ENCODE peak calls at places on chromosomes 16 and 17, in six cellular contexts. K is small intestine, D is prostate gland, I is transverse colon, L is esophagus squamous epithelium, F is A673. Z is an unnamed sample. For H3K36me3, the result is how much of the 10 kb centered on the place peaks cover.

GRCh38 chr17:59423137-59423703 is 91.8 kb downstream of the YPEL2 start:
- DNase-seq in L (no peak), I (no peak), F (peak), K (peak), D (no peak), Z (no peak)

GRCh38 chr16:57153841-57154240 is 32.0 kb downstream of the PSME3IP1 start:
- DNase-seq in I (no peak), K (no peak), D (no peak), L (no peak), F (no peak), Z (no peak)

GRCh38 chr17:16463341-16464000 is 28.5 kb downstream of the LRRC75A start:
- DNase-seq in I (peak), L (no peak), K (peak), F (no peak), D (no peak), Z (peak)

GRCh38 chr16:75927824-75928223 is 201.5 kb upstream of the CPHXL start:
- DNase-seq in F (no peak), D (no peak), K (no peak), I (no peak), L (no peak), Z (no peak)

GRCh38 chr16:9824191-9824590 is 358.0 kb downstream of the GRIN2A start:
- DNase-seq in K (no peak), I (no peak), D (no peak), L (no peak), F (no peak), Z (no peak)

GRCh38 chr16:65991149-65991701 is 375.3 kb upstream of the CDH5 start:
- DNase-seq in D (no peak), F (no peak), I (no peak), L (no peak), K (no peak), Z (no peak)

GRCh38 chr17:64741038-64741641 is 79.0 kb upstream of the SMURF2 start:
- DNase-seq in F (peak), D (no peak), I (no peak), K (no peak), L (no peak), Z (no peak)

GRCh38 chr17:2889256-2889655 is 93.0 kb downstream of the RAP1GAP2 start:
- DNase-seq in K (no peak), I (no peak), L (no peak), D (no peak), F (no peak), Z (no peak)

GRCh38 chr17:42315402-42316156 is 27.3 kb downstream of the STAT5A start:
- DNase-seq in I (peak), D (no peak), L (no peak), K (no peak), F (no peak), Z (peak)

GRCh38 chr17:59825533-59826316 is 67.0 kb downstream of the TUBD1 start:
- DNase-seq in L (no peak), D (no peak), F (no peak), K (no peak), I (no peak), Z (no peak)

GRCh38 chr16:3882531-3882930 is 2.0 kb upstream of the CREBBP start:
- DNase-seq in L (no peak), K (no peak), F (peak), I (no peak), D (no peak), Z (no peak)

GRCh38 chr16:75398333-75398732 is 35.0 kb downstream of the CFDP1 start:
- DNase-seq in D (no peak), K (no peak), L (no peak), F (no peak), I (no peak), Z (no peak)

GRCh38 chr16:70747703-70748631 is 53.0 kb downstream of the VAC14 start:
- DNase-seq in D (no peak), F (no peak), K (no peak), L (no peak), I (no peak), Z (no peak)

GRCh38 chr16:8798535-8799157 is 1.0 kb downstream of the PMM2 start:
- DNase-seq in L (no peak), D (no peak), F (no peak), K (peak), I (no peak), Z (no peak)

GRCh38 chr17:17154981-17155380 is 51.2 kb downstream of the PLD6 start:
- DNase-seq in F (no peak), I (no peak), K (no peak), L (no peak), D (no peak), Z (no peak)

GRCh38 chr17:65268832-65269231 is 131.7 kb downstream of the RGS9 start:
- DNase-seq in I (no peak), K (no peak), D (no peak), L (no peak), F (no peak), Z (no peak)

GRCh38 chr16:11312718-11313492 is 31.8 kb upstream of the PRM1 start:
- DNase-seq in F (peak), K (peak), D (no peak), L (no peak), I (peak), Z (no peak)

GRCh38 chr17:47739150-47739549 is 6.1 kb downstream of the TBX21 start:
- DNase-seq in K (no peak), D (no peak), F (no peak), L (no peak), I (no peak), Z (peak)

GRCh38 chr17:682150-682549 is 32.5 kb downstream of the VPS53 start:
- DNase-seq in F (peak), L (no peak), K (no peak), I (no peak), D (no peak), Z (no peak)

GRCh38 chr16:58011652-58012051 is 10.4 kb downstream of the USB1 start:
- DNase-seq in F (peak), I (no peak), D (no peak), L (no peak), K (no peak), Z (no peak)

GRCh38 chr17:29358421-29358820 is 31.7 kb upstream of the TAOK1 start:
- DNase-seq in I (no peak), D (no peak), K (no peak), F (no peak), L (no peak), Z (no peak)

GRCh38 chr17:32458367-32458766 is 14.1 kb downstream of the PSMD11 start:
- DNase-seq in K (no peak), F (no peak), D (no peak), L (no peak), I (no peak), Z (no peak)

GRCh38 chr17:67481808-67482207 is 104.7 kb downstream of the PITPNC1 start:
- DNase-seq in D (no peak), K (no peak), F (peak), L (no peak), I (no peak), Z (no peak)

GRCh38 chr16:68190745-68191510 is 45.0 kb downstream of the ESRP2 start:
- DNase-seq in I (no peak), L (no peak), K (no peak), D (no peak), F (no peak), Z (no peak)

GRCh38 chr16:47311738-47312505 is 148.9 kb downstream of the ITFG1 start:
- DNase-seq in I (no peak), L (no peak), F (peak), D (no peak), K (peak), Z (no peak)

GRCh38 chr17:51056813-51057510 is 63.7 kb downstream of the SPAG9 start:
- DNase-seq in L (no peak), K (peak), I (no peak), D (peak), F (peak), Z (no peak)

GRCh38 chr16:10178079-10178478 is 4.1 kb downstream of the GRIN2A start:
- DNase-seq in F (no peak), I (no peak), D (no peak), K (no peak), L (no peak), Z (no peak)

GRCh38 chr17:65449495-65449894 is 112.0 kb downstream of the AXIN2 start:
- DNase-seq in I (no peak), D (no peak), F (no peak), L (no peak), K (no peak), Z (no peak)

GRCh38 chr17:2701996-2702741 is 9.4 kb downstream of the CLUH start:
- DNase-seq in K (no peak), F (no peak), D (no peak), I (no peak), L (no peak), Z (peak)

GRCh38 chr16:50735629-50736122 is 6.2 kb upstream of the CYLD start:
- DNase-seq in K (no peak), I (no peak), L (no peak), F (no peak), D (no peak), Z (no peak)

GRCh38 chr17:12485361-12485911 is 180.3 kb upstream of the MYOCD start:
- DNase-seq in D (no peak), L (no peak), K (no peak), F (peak), I (no peak), Z (no peak)

GRCh38 chr16:84600343-84601229 is 17.3 kb downstream of the COTL1 start:
- DNase-seq in F (peak), K (peak), I (no peak), D (no peak), L (no peak), Z (no peak)

GRCh38 chr17:7825206-7825980 is 8.6 kb upstream of the KDM6B start:
- DNase-seq in F (peak), L (no peak), K (no peak), I (no peak), D (no peak), Z (peak)

GRCh38 chr17:9120471-9120870 is 99.2 kb downstream of the NTN1 start:
- DNase-seq in K (no peak), F (no peak), L (no peak), I (no peak), D (no peak), Z (no peak)

GRCh38 chr16:35352431-35352830 is 1893.0 kb downstream of the TP53TG3F start:
- DNase-seq in K (no peak), I (no peak), F (no peak), L (no peak), D (no peak), Z (peak)

GRCh38 chr17:70989301-70989700 is 820.0 kb downstream of the KCNJ2 start:
- DNase-seq in I (no peak), K (no peak), D (no peak), F (no peak), L (no peak), Z (no peak)

GRCh38 chr17:17749025-17749772 is 67.9 kb downstream of the RAI1 start:
- DNase-seq in K (no peak), I (no peak), D (no peak), L (no peak), F (peak), Z (peak)

GRCh38 chr17:60128171-60128859 is 21.5 kb upstream of the CA4 start:
- DNase-seq in K (no peak), F (no peak), L (no peak), D (peak), I (no peak), Z (peak)

DNA sequence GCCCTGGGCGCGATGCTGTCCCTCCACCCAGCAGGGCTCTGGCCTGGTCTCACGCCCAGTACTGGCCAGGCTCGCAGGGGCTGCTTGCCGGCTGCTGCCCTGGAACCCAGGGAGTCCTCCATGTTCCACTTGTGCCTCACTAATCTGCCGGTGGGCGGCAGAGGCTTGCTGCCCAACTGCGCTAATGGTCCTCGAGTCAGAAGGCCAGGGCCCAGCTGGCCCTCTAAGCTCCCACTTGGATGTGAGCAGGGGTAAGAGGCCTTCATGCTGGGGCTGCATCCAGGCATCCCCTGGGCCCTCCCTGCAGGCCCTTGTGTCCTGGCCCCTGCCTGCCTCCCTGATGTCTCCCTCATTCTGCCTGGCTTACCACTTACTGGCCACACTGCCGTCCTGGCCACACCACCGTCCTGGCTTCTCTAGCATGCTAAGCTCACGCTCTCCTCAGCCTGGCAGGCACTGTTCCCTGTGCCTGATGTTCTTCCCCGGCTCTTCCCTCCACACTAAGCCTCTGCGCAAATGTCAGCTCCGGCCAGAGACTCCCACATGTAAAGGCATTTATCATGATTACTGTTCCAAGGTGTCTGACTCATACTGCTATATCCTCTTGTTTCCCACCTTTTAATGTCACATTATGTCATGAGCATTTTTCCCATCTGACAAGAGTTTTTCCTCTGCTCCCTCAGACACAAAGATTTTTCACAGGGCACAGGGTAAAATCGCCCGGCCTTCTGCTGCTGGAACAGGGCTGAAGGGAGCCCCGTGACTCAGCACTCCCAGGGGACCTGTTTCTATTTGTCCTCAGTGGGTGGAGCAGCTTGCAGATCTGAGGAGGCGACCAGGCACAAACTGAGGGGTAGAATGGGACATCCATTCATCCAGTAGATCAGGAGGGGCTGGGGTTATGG is 15.9 kb downstream of the B9D1 start:
- DNase-seq in F (peak), I (peak), K (no peak), L (no peak), D (no peak), Z (peak)
- H3K36me3 ChIP-seq in F (under half), I (under half), K (under half), L (under half), D (under half), Z (under half)

DNA sequence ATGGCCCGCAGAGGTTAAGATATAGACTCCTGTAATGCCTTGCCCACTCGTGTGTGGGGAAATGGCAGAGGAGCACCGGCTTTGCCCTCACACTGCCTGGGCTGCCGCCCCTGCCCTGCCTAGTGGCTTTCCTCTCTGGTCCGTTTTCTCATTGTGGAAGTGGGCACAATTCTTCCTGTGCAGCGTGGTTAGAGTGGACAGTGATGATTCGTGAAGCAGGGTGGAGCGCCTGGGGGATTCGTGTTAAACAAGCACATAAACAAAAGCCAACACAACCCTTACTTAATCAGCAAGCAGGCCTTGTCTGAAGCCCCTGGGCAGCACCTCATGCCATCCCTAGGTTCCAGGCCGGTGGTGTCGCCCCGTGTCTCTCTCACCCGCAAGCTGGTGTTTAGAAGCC is 269.7 kb downstream of the SEC14L1 start:
- DNase-seq in D (no peak), L (no peak), K (no peak), F (no peak), I (no peak), Z (no peak)
- H3K36me3 ChIP-seq in D (under half), L (under half), K (under half), F (under half), I (under half), Z (under half)

DNA sequence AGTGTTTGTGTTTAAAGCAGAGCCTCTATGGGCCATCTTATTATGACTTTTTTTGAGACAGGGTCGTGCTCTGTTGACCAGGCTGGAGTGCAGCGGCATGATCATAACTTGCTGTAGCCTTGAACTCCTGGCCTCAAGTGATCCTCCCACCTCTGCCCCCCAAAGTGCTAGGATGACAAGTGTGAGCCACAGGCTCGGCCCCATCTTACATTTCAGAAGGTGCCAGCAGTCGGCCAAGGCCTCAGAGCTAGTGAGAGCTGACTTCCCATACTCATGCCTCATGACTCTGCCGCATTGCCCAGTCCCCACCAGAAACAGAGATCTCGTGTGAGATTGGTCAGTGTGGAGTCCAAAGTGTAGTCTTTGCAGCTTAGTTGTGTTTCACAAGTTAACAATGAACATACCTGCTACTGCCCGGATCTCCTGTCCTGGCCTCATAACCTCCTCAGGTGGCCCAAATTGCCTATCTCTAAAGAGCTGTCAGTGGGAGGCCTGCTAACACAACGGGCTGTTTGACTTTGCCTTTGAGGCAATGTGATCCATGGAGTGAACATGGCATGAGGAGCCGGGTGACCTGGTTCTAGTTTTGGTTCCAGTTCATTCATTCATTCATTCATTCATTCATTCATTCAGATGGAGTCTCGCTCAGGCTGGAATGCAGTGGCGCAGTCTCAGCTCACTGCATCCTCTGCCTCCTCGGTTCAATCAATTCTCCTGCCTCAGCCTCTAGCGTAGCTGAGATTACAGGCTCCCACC is 13.7 kb downstream of the MINK1 start:
- DNase-seq in D (no peak), K (no peak), L (no peak), F (no peak), I (no peak), Z (no peak)
- H3K36me3 ChIP-seq in D (under half), K (under half), L (under half), F (under half), I (under half), Z (under half)

GRCh38 chr17:80830020-80830780 is 161.4 kb upstream of the CHMP6 start:
- DNase-seq in F (no peak), K (no peak), I (no peak), D (no peak), L (no peak), Z (no peak)
- H3K36me3 ChIP-seq in F (under half), K (under half), I (under half), D (under half), L (under half), Z (under half)

GRCh38 chr16:89108412-89108811 is 14.8 kb downstream of the ACSF3 start:
- DNase-seq in I (no peak), K (no peak), L (no peak), F (no peak), D (no peak), Z (peak)

GRCh38 chr16:89113152-89113547 is 19.5 kb downstream of the ACSF3 start:
- DNase-seq in K (no peak), I (no peak), D (no peak), F (no peak), L (no peak), Z (peak)

GRCh38 chr16:89112377-89113151 is 18.9 kb downstream of the ACSF3 start:
- DNase-seq in I (no peak), D (no peak), F (no peak), L (no peak), K (no peak), Z (peak)

GRCh38 chr16:89111263-89111662 is 17.6 kb downstream of the ACSF3 start:
- DNase-seq in L (no peak), I (no peak), D (no peak), K (no peak), F (no peak), Z (peak)

GRCh38 chr16:89110641-89111040 is 17.0 kb downstream of the ACSF3 start:
- DNase-seq in L (no peak), F (no peak), D (no peak), K (no peak), I (no peak), Z (peak)
- H3K36me3 ChIP-seq in L (under half), F (under half), D (under half), K (under half), I (under half), Z (half or more)

GRCh38 chr17:75814021-75814395 is 29.4 kb downstream of the UNK start:
- DNase-seq in F (no peak), L (no peak), K (no peak), I (no peak), D (no peak), Z (no peak)
- H3K36me3 ChIP-seq in F (half or more), L (under half), K (under half), I (under half), D (under half), Z (half or more)

GRCh38 chr17:46044989-46045388 is 45.9 kb downstream of the STH start:
- DNase-seq in K (no peak), L (no peak), F (no peak), D (no peak), I (no peak), Z (no peak)

GRCh38 chr17:46039592-46040186 is 40.6 kb downstream of the STH start:
- DNase-seq in F (no peak), D (peak), L (no peak), I (no peak), K (no peak), Z (no peak)

GRCh38 chr17:46043606-46044005 is 44.6 kb downstream of the STH start:
- DNase-seq in L (no peak), D (no peak), K (no peak), F (no peak), I (no peak), Z (no peak)

GRCh38 chr17:46044286-46044928 is 45.4 kb downstream of the STH start:
- DNase-seq in I (peak), K (peak), D (peak), L (no peak), F (peak), Z (no peak)

GRCh38 chr17:46042248-46042647 is 43.2 kb downstream of the STH start:
- DNase-seq in K (peak), L (no peak), D (no peak), F (no peak), I (no peak), Z (no peak)
- H3K36me3 ChIP-seq in K (under half), L (under half), D (under half), F (under half), I (under half), Z (half or more)

DNA sequence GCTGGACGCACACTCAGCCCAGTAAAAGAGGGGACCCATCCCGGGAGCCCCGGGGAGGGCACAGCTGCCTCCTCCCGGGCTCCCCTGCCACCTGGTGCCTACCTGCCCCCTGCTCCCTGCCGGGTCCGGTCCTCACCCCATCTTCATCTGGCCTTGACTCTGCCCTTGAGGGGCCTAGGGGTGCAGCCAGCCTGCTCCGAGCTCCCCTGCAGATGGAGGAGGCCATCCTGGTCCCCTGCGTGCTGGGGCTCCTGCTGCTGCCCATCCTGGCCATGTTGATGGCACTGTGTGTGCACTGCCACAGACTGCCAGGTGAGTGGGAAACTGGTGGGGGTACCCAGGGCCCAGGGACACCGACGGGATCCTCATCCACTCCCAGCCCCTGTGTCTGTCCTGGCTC is 354 bp downstream of the LAT start:
- DNase-seq in L (no peak), F (no peak), K (no peak), I (no peak), D (no peak), Z (peak)
- H3K36me3 ChIP-seq in L (under half), F (under half), K (under half), I (under half), D (under half), Z (half or more)